ENCODE peak calls at places on chromosomes 5 and 9, in five cellular contexts. N, A, K, U and B are unnamed samples.
A peak's percentile ranks its signal among the peaks of the same experiment; 100 is the strongest.

GRCh38 chr9:76687861-76688374 is 76.3 kb upstream of the PCA3 start:
- DNase-seq in K (peak; percentile 95), U (peak; percentile 30), A (peak; percentile 8), N (peak; percentile 98), B (peak; percentile 30)

GRCh38 chr9:136019681-136020060 is 58.5 kb upstream of the UBAC1 start:
- DNase-seq in N (no peak), A (no peak), K (no peak), U (no peak), B (no peak)

GRCh38 chr5:58156354-58156753 is 303.5 kb downstream of the PLK2 start:
- DNase-seq in N (no peak), U (no peak), K (peak; percentile 87), A (no peak), B (no peak)

GRCh38 chr9:88258012-88258411 is 119.7 kb upstream of the SPATA31C2 start:
- DNase-seq in N (no peak), K (peak; percentile 81), U (peak; percentile 72), A (no peak), B (peak; percentile 5)

GRCh38 chr9:128704356-128704670 is 2.0 kb downstream of the PKN3 start:
- DNase-seq in K (no peak), N (no peak), U (no peak), A (no peak), B (no peak)

GRCh38 chr9:91771027-91771426 is 179.0 kb downstream of the ROR2 start:
- DNase-seq in U (peak; percentile 72), A (no peak), K (peak; percentile 92), N (peak; percentile 80), B (peak; percentile 6)

GRCh38 chr9:121686930-121687541 is 35.6 kb downstream of the DAB2IP start:
- DNase-seq in N (peak; percentile 57), A (peak; percentile 43), K (peak; percentile 23), U (peak; percentile 83), B (peak; percentile 71)

GRCh38 chr9:85421641-85422040 is 320.1 kb downstream of the AGTPBP1 start:
- DNase-seq in K (peak; percentile 77), U (no peak), A (no peak), N (no peak), B (no peak)

GRCh38 chr9:135924628-135925338 is 17.4 kb upstream of the CAMSAP1 start:
- DNase-seq in N (no peak), K (no peak), A (no peak), U (no peak), B (no peak)

GRCh38 chr5:172534229-172535169 is 80.2 kb upstream of the SH3PXD2B start:
- DNase-seq in K (no peak), N (peak; percentile 54), U (no peak), A (peak; percentile 4), B (peak; percentile 14)

GRCh38 chr5:6943749-6944148 is 230.5 kb downstream of the TENT4A start:
- DNase-seq in U (no peak), N (no peak), K (no peak), A (no peak), B (peak; percentile 16)

GRCh38 chr9:88979021-88979420 is 12.2 kb upstream of the S1PR3 start:
- DNase-seq in U (no peak), K (no peak), A (no peak), N (no peak), B (no peak)

GRCh38 chr5:72452515-72453259 is 54.5 kb downstream of the ZNF366 start:
- DNase-seq in U (peak; percentile 71), N (peak; percentile 44), A (peak; percentile 7), K (peak; percentile 78), B (peak; percentile 77)

GRCh38 chr9:19663554-19663953 is 125.3 kb downstream of the SLC24A2 start:
- DNase-seq in N (no peak), U (no peak), A (no peak), K (no peak), B (no peak)

GRCh38 chr5:158456756-158457155 is 597.8 kb upstream of the CLINT1 start:
- DNase-seq in K (peak; percentile 95), A (no peak), U (peak; percentile 22), N (peak; percentile 85), B (peak; percentile 71)

GRCh38 chr9:90659626-90660364 is 17.2 kb upstream of the DIRAS2 start:
- DNase-seq in N (peak; percentile 85), A (no peak), U (no peak), K (peak; percentile 11), B (peak; percentile 66)

GRCh38 chr5:180785794-180786221 is 16.8 kb downstream of the MGAT1 start:
- DNase-seq in A (no peak), U (peak; percentile 66), N (peak; percentile 40), K (peak; percentile 72), B (peak; percentile 76)

GRCh38 chr9:121692606-121693505 is 41.4 kb downstream of the DAB2IP start:
- DNase-seq in N (no peak), K (peak; percentile 47), A (peak; percentile 86), U (peak; percentile 77), B (peak; percentile 60)

GRCh38 chr5:37111426-37112382 is 137.5 kb downstream of the CPLANE1 start:
- DNase-seq in U (no peak), K (peak; percentile 10), A (no peak), N (no peak), B (no peak)

GRCh38 chr9:110769667-110770066 is 101.1 kb downstream of the MUSK start:
- DNase-seq in A (no peak), U (no peak), N (no peak), K (peak; percentile 83), B (no peak)

GRCh38 chr5:38009754-38010386 is 170.0 kb upstream of the GDNF start:
- DNase-seq in U (no peak), A (no peak), N (no peak), K (no peak), B (no peak)

GRCh38 chr9:127163409-127163808 is 41.0 kb upstream of the ANGPTL2 start:
- DNase-seq in U (no peak), K (peak; percentile 73), A (no peak), N (peak; percentile 28), B (no peak)

GRCh38 chr9:31185831-31186230 is 1198.6 kb upstream of the ACO1 start:
- DNase-seq in U (no peak), K (peak; percentile 54), A (no peak), N (peak; percentile 96), B (peak; percentile 33)
- H3K27ac ChIP-seq in U (no peak overlapping the region), K (no peak overlapping the region), A (no peak overlapping the region), N (peak overlapping the region; percentile 71), B (no peak overlapping the region)

GRCh38 chr5:80959138-80959537 is 1.0 kb upstream of the RASGRF2 start:
- DNase-seq in N (no peak), U (no peak), K (no peak), A (no peak), B (no peak)

GRCh38 chr5:80959768-80960442 is at the start of gene RASGRF2:
- DNase-seq in N (no peak), U (peak; percentile 74), A (no peak), K (peak; percentile 31), B (no peak)

GRCh38 chr5:80961376-80962281 is 1.5 kb downstream of the RASGRF2 start:
- DNase-seq in A (no peak), K (peak; percentile 40), U (no peak), N (no peak), B (no peak)

GRCh38 chr5:80962630-80963520 is 2.7 kb downstream of the RASGRF2 start:
- DNase-seq in A (no peak), K (no peak), N (no peak), U (no peak), B (no peak)

DNA sequence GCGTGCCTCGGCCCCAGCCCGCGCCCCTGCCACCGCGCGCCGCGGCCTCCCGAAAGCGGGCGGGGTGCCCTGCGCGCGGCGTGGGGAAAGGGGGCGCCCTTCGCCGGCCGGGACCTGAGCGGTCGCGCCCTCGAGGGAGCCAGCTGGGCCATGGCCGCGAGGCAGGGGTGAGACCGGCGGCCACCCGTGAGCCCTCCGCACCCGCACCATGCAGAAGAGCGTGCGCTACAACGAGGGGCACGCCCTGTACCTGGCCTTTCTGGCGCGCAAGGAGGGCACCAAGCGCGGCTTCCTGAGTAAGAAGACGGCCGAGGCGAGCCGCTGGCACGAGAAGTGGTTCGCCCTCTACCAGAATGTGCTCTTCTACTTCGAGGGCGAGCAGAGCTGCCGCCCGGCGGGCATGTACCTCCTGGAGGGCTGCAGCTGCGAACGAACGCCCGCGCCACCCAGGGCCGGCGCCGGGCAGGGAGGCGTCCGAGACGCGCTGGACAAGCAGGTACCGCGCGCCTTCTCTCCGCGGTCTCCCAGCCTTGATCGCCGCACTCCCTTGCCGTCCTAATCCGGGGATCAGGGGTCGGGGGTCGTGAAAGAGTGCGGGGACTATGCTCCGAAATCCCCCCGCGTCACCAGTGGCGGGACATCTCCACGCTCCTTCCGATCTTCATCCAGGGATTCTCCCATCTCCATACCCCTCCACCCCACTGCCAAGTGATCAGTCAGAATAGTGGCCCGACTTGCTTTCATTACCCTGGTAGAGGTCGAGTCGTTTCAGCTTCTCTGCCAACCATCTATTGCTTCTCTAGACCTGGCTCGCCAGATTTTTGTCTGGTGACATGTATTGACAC is 590 bp downstream of the RASGRF2 start:
- DNase-seq in A (no peak), N (peak; percentile 31), K (no peak), U (peak; percentile 44), B (no peak)
- TF ChIP-seq EZH2 in A (no peak), N (no peak), K (no peak), U (peak; percentile 30), B (no peak)

DNA sequence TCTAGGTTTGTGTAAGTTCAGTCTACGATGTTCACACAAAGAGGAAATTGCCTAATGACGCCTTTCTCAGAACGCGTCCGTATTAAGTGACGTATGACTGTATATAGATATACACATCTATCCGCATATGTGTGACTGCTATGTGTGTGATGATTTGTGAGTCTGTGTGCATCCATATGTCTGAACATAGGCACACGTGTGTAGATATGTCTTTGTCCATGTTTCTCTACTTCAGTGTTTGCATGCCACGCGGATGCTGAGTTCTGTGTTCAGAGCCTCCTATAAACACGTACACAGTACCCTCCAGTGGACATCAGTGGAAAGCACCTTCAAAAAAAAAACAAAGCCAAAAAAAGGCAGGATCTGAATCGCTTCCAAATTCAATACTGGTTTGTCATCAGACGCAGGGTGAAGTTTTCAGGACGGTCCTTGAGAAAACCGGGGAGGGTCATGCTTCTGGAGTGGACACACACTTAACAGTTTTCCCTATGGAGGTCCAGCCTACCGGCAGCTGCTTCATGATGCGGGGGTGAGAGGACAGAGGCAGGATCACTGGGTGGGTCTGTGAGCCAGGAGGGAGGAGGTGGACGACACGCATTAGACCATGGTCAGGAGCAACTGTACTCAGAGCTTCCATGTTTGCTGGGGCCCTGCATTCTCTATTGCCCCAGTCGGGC is 29.5 kb upstream of the ALDH1B1 start:
- DNase-seq in K (peak; percentile 70), U (peak; percentile 76), N (peak; percentile 61), A (peak; percentile 63), B (peak; percentile 86)
- H3K4me3 ChIP-seq in K (no peak overlapping the region), U (no peak overlapping the region), N (no peak overlapping the region), A (no peak overlapping the region), B (peak overlapping the region; percentile 32)

DNA sequence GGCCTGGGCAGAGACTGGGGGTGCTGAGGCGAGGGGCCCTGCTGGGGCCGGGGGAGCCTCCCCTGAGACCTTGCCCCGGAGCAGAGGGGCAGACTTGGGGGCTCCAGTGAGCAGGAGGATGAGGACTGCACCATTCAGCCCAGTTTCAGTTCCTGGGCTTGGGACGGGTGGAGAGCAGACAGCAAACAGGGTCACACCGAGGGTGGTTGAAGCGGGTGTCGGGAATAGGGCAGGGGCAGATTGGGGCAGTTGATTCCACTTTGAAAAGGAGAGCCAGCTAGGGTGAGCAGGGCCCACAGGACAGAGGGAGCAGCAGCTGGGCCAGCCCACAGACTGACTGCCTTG is 4.5 kb downstream of the GRK6 start:
- DNase-seq in A (no peak), N (no peak), K (no peak), U (no peak), B (no peak)
- H3K27ac ChIP-seq in A (no peak overlapping the region), N (no peak overlapping the region), K (no peak overlapping the region), U (no peak overlapping the region), B (no peak overlapping the region)

DNA sequence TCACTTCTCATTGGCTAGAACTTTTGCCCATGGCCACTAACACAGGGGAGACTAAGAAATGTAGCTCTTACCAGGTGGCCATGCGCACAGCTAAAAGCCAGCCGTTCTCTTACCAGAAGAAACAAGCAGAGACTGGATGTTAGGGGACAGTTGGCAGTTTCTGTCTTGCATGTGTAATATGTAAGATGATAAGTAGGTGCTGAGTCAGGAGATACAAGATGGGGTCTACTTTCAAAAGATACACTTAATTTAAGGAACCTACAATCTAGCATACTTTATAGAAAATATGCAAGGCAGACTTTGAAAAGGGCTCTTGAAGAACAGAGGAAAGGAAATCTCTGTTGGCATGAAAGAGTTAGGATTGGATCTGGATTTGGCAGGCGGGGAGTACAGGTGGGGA is 244.5 kb downstream of the ZSWIM6 start:
- DNase-seq in N (no peak), K (no peak), A (no peak), U (no peak), B (no peak)
- TF ChIP-seq EZH2 in N (no peak), K (no peak), A (no peak), U (no peak), B (no peak)